ENCODE peak calls at places on chromosome 18, in seven cellular contexts. One of them, this sample, is unnamed.
A peak's percentile ranks its signal among the peaks of the same experiment; 100 is the strongest.

GRCh38 chr18:22422909-22423548 is 5.3 kb upstream of the CTAGE1 start:
- DNase-seq in CD8-positive, alpha-beta T cell: no peak
- DNase-seq in fibroblast of lung: peak; percentile 76
- DNase-seq in keratinocyte: no peak
- DNase-seq in body of pancreas: peak; percentile 93
- DNase-seq in HepG2: no peak
- DNase-seq in right lobe of liver: peak; percentile 88
- DNase-seq in this sample: peak; percentile 51

GRCh38 chr18:57930476-57930875 is 113.5 kb upstream of the NEDD4L start:
- DNase-seq in body of pancreas: no peak
- DNase-seq in HepG2: no peak
- DNase-seq in fibroblast of lung: no peak
- DNase-seq in keratinocyte: no peak
- DNase-seq in CD8-positive, alpha-beta T cell: no peak
- DNase-seq in right lobe of liver: no peak
- DNase-seq in this sample: no peak

GRCh38 chr18:78906066-78906465 is 73.6 kb upstream of the SALL3 start:
- DNase-seq in CD8-positive, alpha-beta T cell: no peak
- DNase-seq in body of pancreas: no peak
- DNase-seq in right lobe of liver: peak; percentile 35
- DNase-seq in HepG2: no peak
- DNase-seq in keratinocyte: no peak
- DNase-seq in fibroblast of lung: no peak
- DNase-seq in this sample: no peak

GRCh38 chr18:37889963-37890362 is 324.4 kb upstream of the CELF4 start:
- DNase-seq in right lobe of liver: no peak
- DNase-seq in body of pancreas: no peak
- DNase-seq in keratinocyte: no peak
- DNase-seq in CD8-positive, alpha-beta T cell: no peak
- DNase-seq in fibroblast of lung: no peak
- DNase-seq in HepG2: no peak
- DNase-seq in this sample: no peak

GRCh38 chr18:34929336-34929780 is 111.9 kb upstream of the MAPRE2 start:
- DNase-seq in right lobe of liver: no peak
- DNase-seq in CD8-positive, alpha-beta T cell: no peak
- DNase-seq in HepG2: peak; percentile 94
- DNase-seq in fibroblast of lung: peak; percentile 85
- DNase-seq in keratinocyte: no peak
- DNase-seq in body of pancreas: no peak
- DNase-seq in this sample: no peak

GRCh38 chr18:25494888-25495287 is 142.9 kb upstream of the ZNF521 start:
- DNase-seq in keratinocyte: no peak
- DNase-seq in body of pancreas: no peak
- DNase-seq in fibroblast of lung: no peak
- DNase-seq in CD8-positive, alpha-beta T cell: no peak
- DNase-seq in HepG2: no peak
- DNase-seq in right lobe of liver: no peak
- DNase-seq in this sample: no peak

GRCh38 chr18:23237524-23238151 is 102.4 kb downstream of the CABLES1 start:
- DNase-seq in fibroblast of lung: peak; percentile 73
- DNase-seq in body of pancreas: no peak
- DNase-seq in keratinocyte: no peak
- DNase-seq in CD8-positive, alpha-beta T cell: peak; percentile 43
- DNase-seq in right lobe of liver: peak; percentile 80
- DNase-seq in HepG2: no peak
- DNase-seq in this sample: peak; percentile 73

GRCh38 chr18:75279381-75279780 is 68.8 kb downstream of the TSHZ1 start:
- DNase-seq in CD8-positive, alpha-beta T cell: no peak
- DNase-seq in HepG2: no peak
- DNase-seq in body of pancreas: no peak
- DNase-seq in keratinocyte: no peak
- DNase-seq in right lobe of liver: no peak
- DNase-seq in fibroblast of lung: no peak
- DNase-seq in this sample: no peak

GRCh38 chr18:7645756-7646155 is 78.6 kb downstream of the PTPRM start:
- DNase-seq in CD8-positive, alpha-beta T cell: no peak
- DNase-seq in right lobe of liver: no peak
- DNase-seq in body of pancreas: peak; percentile 50
- DNase-seq in fibroblast of lung: peak; percentile 16
- DNase-seq in keratinocyte: no peak
- DNase-seq in HepG2: no peak
- DNase-seq in this sample: no peak

GRCh38 chr18:79904357-79905147 is 46.9 kb downstream of the SLC66A2 start:
- DNase-seq in HepG2: no peak
- DNase-seq in CD8-positive, alpha-beta T cell: no peak
- DNase-seq in keratinocyte: peak; percentile 19
- DNase-seq in body of pancreas: no peak
- DNase-seq in right lobe of liver: peak; percentile 53
- DNase-seq in fibroblast of lung: no peak
- DNase-seq in this sample: peak; percentile 47

GRCh38 chr18:36465276-36465675 is 167.8 kb downstream of the FHOD3 start:
- DNase-seq in right lobe of liver: no peak
- DNase-seq in HepG2: no peak
- DNase-seq in fibroblast of lung: no peak
- DNase-seq in keratinocyte: no peak
- DNase-seq in CD8-positive, alpha-beta T cell: no peak
- DNase-seq in body of pancreas: no peak
- DNase-seq in this sample: no peak

GRCh38 chr18:50807199-50807598 is 12.6 kb downstream of the MRO start:
- DNase-seq in CD8-positive, alpha-beta T cell: no peak
- DNase-seq in body of pancreas: no peak
- DNase-seq in keratinocyte: no peak
- DNase-seq in HepG2: no peak
- DNase-seq in fibroblast of lung: no peak
- DNase-seq in right lobe of liver: no peak
- DNase-seq in this sample: no peak

GRCh38 chr18:48958951-48959350 is 8.2 kb upstream of the SMAD7 start:
- DNase-seq in CD8-positive, alpha-beta T cell: no peak
- DNase-seq in body of pancreas: no peak
- DNase-seq in keratinocyte: no peak
- DNase-seq in right lobe of liver: no peak
- DNase-seq in HepG2: no peak
- DNase-seq in fibroblast of lung: no peak
- DNase-seq in this sample: no peak

GRCh38 chr18:79200546-79201268 is 131.5 kb downstream of the ATP9B start:
- DNase-seq in fibroblast of lung: peak; percentile 17
- DNase-seq in HepG2: no peak
- DNase-seq in body of pancreas: peak; percentile 37
- DNase-seq in keratinocyte: no peak
- DNase-seq in right lobe of liver: peak; percentile 68
- DNase-seq in CD8-positive, alpha-beta T cell: peak; percentile 40
- DNase-seq in this sample: peak; percentile 68

GRCh38 chr18:47050468-47050867 is 15.0 kb upstream of the ELOA2 start:
- DNase-seq in HepG2: peak; percentile 40
- DNase-seq in CD8-positive, alpha-beta T cell: no peak
- DNase-seq in body of pancreas: peak; percentile 15
- DNase-seq in fibroblast of lung: peak; percentile 44
- DNase-seq in right lobe of liver: no peak
- DNase-seq in keratinocyte: no peak
- DNase-seq in this sample: no peak

GRCh38 chr18:36511791-36512352 is 214.4 kb downstream of the FHOD3 start:
- DNase-seq in body of pancreas: no peak
- DNase-seq in fibroblast of lung: no peak
- DNase-seq in HepG2: no peak
- DNase-seq in keratinocyte: no peak
- DNase-seq in CD8-positive, alpha-beta T cell: no peak
- DNase-seq in right lobe of liver: no peak
- DNase-seq in this sample: no peak

GRCh38 chr18:74633652-74634352 is 36.1 kb downstream of the ZNF407 start:
- DNase-seq in CD8-positive, alpha-beta T cell: no peak
- DNase-seq in fibroblast of lung: peak; percentile 33
- DNase-seq in right lobe of liver: no peak
- DNase-seq in keratinocyte: no peak
- DNase-seq in body of pancreas: no peak
- DNase-seq in HepG2: no peak
- DNase-seq in this sample: no peak

GRCh38 chr18:666177-666576 is 8.7 kb downstream of the TYMS start:
- DNase-seq in fibroblast of lung: no peak
- DNase-seq in HepG2: no peak
- DNase-seq in keratinocyte: no peak
- DNase-seq in right lobe of liver: no peak
- DNase-seq in body of pancreas: no peak
- DNase-seq in CD8-positive, alpha-beta T cell: no peak
- DNase-seq in this sample: no peak

GRCh38 chr18:59015531-59016152 is 124.0 kb upstream of the SEC11C start:
- DNase-seq in right lobe of liver: no peak
- DNase-seq in keratinocyte: no peak
- DNase-seq in CD8-positive, alpha-beta T cell: no peak
- DNase-seq in body of pancreas: no peak
- DNase-seq in HepG2: no peak
- DNase-seq in fibroblast of lung: no peak
- DNase-seq in this sample: no peak

GRCh38 chr18:45526120-45526841 is 89.0 kb upstream of the SLC14A2 start:
- DNase-seq in keratinocyte: no peak
- DNase-seq in body of pancreas: no peak
- DNase-seq in fibroblast of lung: peak; percentile 71
- DNase-seq in right lobe of liver: no peak
- DNase-seq in CD8-positive, alpha-beta T cell: no peak
- DNase-seq in HepG2: no peak
- DNase-seq in this sample: no peak
- TF ChIP-seq CTCF in keratinocyte: no peak
- TF ChIP-seq CTCF in body of pancreas: no peak
- TF ChIP-seq CTCF in fibroblast of lung: peak; percentile 21
- TF ChIP-seq CTCF in right lobe of liver: no peak
- TF ChIP-seq CTCF in CD8-positive, alpha-beta T cell: no peak
- TF ChIP-seq CTCF in HepG2: no peak
- TF ChIP-seq CTCF in this sample: no peak

GRCh38 chr18:6479699-6480098 is 65.0 kb upstream of the L3MBTL4 start:
- DNase-seq in fibroblast of lung: no peak
- DNase-seq in CD8-positive, alpha-beta T cell: no peak
- DNase-seq in right lobe of liver: no peak
- DNase-seq in body of pancreas: no peak
- DNase-seq in keratinocyte: no peak
- DNase-seq in HepG2: no peak
- DNase-seq in this sample: no peak
- H3K4me1 ChIP-seq in fibroblast of lung: no peaks in the 10 kb centered on the region
- H3K4me1 ChIP-seq in CD8-positive, alpha-beta T cell: no peaks in the 10 kb centered on the region
- H3K4me1 ChIP-seq in right lobe of liver: no peaks in the 10 kb centered on the region
- H3K4me1 ChIP-seq in body of pancreas: peaks cover 7% of the 10 kb centered on the region
- H3K4me1 ChIP-seq in keratinocyte: no peaks in the 10 kb centered on the region
- H3K4me1 ChIP-seq in HepG2: peaks cover 17% of the 10 kb centered on the region
- H3K4me1 ChIP-seq in this sample: no peaks in the 10 kb centered on the region

GRCh38 chr18:3411854-3412268 is 38.1 kb upstream of the TGIF1 start:
- DNase-seq in HepG2: no peak
- DNase-seq in CD8-positive, alpha-beta T cell: no peak
- DNase-seq in body of pancreas: no peak
- DNase-seq in right lobe of liver: no peak
- DNase-seq in fibroblast of lung: peak; percentile 4
- DNase-seq in keratinocyte: no peak
- DNase-seq in this sample: peak; percentile 69
- H3K4me3 ChIP-seq in HepG2: no peak overlapping the region
- H3K4me3 ChIP-seq in CD8-positive, alpha-beta T cell: no peak overlapping the region
- H3K4me3 ChIP-seq in body of pancreas: no peak overlapping the region
- H3K4me3 ChIP-seq in right lobe of liver: no peak overlapping the region
- H3K4me3 ChIP-seq in fibroblast of lung: no peak overlapping the region
- H3K4me3 ChIP-seq in keratinocyte: peak overlapping the region; percentile 60
- H3K4me3 ChIP-seq in this sample: peak overlapping the region; percentile 43

GRCh38 chr18:62576277-62576676 is 53.5 kb downstream of the ZCCHC2 start:
- DNase-seq in keratinocyte: no peak
- DNase-seq in fibroblast of lung: no peak
- DNase-seq in body of pancreas: no peak
- DNase-seq in right lobe of liver: no peak
- DNase-seq in HepG2: no peak
- DNase-seq in CD8-positive, alpha-beta T cell: no peak
- DNase-seq in this sample: no peak

GRCh38 chr18:62576858-62577512 is 54.2 kb downstream of the ZCCHC2 start:
- DNase-seq in keratinocyte: no peak
- DNase-seq in CD8-positive, alpha-beta T cell: no peak
- DNase-seq in fibroblast of lung: no peak
- DNase-seq in right lobe of liver: no peak
- DNase-seq in body of pancreas: no peak
- DNase-seq in HepG2: no peak
- DNase-seq in this sample: no peak

GRCh38 chr18:62577748-62578147 is 54.9 kb downstream of the ZCCHC2 start:
- DNase-seq in CD8-positive, alpha-beta T cell: no peak
- DNase-seq in right lobe of liver: no peak
- DNase-seq in HepG2: no peak
- DNase-seq in fibroblast of lung: no peak
- DNase-seq in body of pancreas: no peak
- DNase-seq in keratinocyte: no peak
- DNase-seq in this sample: no peak

GRCh38 chr18:62572456-62572855 is 49.6 kb downstream of the ZCCHC2 start:
- DNase-seq in HepG2: no peak
- DNase-seq in body of pancreas: no peak
- DNase-seq in fibroblast of lung: no peak
- DNase-seq in right lobe of liver: no peak
- DNase-seq in CD8-positive, alpha-beta T cell: no peak
- DNase-seq in keratinocyte: no peak
- DNase-seq in this sample: no peak

DNA sequence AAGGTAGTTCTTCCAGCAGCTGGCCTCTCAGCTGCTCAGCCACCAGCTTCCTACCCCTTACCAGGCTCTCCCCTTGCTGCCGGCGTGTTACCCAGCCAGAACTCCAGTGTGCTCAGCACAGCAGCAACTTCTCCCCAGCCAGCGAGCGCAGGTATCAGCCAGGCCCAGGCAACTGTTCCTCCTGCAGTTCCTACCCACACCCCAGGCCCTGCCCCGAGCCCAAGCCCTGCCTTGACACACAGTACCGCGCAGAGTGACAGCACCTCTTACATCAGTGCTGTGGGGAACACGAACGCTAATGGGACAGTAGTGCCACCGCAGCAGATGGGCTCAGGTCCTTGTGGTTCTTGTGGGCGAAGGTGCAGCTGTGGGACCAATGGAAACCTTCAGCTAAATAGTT is 52.0 kb downstream of the ZCCHC2 start:
- DNase-seq in CD8-positive, alpha-beta T cell: no peak
- DNase-seq in right lobe of liver: no peak
- DNase-seq in HepG2: no peak
- DNase-seq in body of pancreas: no peak
- DNase-seq in fibroblast of lung: no peak
- DNase-seq in keratinocyte: no peak
- DNase-seq in this sample: no peak
- TF ChIP-seq CTCF in CD8-positive, alpha-beta T cell: no peak
- TF ChIP-seq CTCF in right lobe of liver: no peak
- TF ChIP-seq CTCF in HepG2: no peak
- TF ChIP-seq CTCF in body of pancreas: no peak
- TF ChIP-seq CTCF in fibroblast of lung: no peak
- TF ChIP-seq CTCF in keratinocyte: no peak
- TF ChIP-seq CTCF in this sample: no peak

DNA sequence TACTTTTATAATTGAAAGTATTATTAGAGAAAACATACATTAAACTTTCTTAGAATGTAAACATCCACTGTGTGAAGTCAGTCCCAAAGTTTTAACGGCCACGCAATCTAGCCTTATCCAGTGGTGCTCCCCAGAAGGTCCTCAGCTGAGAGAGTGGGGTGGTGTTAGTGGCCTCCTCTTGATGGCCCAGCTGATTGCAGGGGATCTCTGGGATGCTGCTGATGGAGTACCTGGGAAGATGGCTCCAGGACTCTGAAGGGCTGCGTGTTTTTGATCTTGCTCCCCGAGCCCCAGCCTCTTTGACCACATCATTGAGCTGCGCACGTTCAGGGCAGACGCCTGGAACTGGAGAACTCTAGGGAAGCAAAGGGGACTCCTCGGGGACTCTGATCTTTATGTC is 181.4 kb downstream of the FAM210A start:
- DNase-seq in right lobe of liver: no peak
- DNase-seq in HepG2: no peak
- DNase-seq in body of pancreas: no peak
- DNase-seq in keratinocyte: no peak
- DNase-seq in fibroblast of lung: no peak
- DNase-seq in CD8-positive, alpha-beta T cell: no peak
- DNase-seq in this sample: no peak
- H3K4me1 ChIP-seq in right lobe of liver: no peaks in the 10 kb centered on the region
- H3K4me1 ChIP-seq in HepG2: peaks cover 64% of the 10 kb centered on the region
- H3K4me1 ChIP-seq in body of pancreas: peaks cover 26% of the 10 kb centered on the region
- H3K4me1 ChIP-seq in keratinocyte: no peaks in the 10 kb centered on the region
- H3K4me1 ChIP-seq in fibroblast of lung: no peaks in the 10 kb centered on the region
- H3K4me1 ChIP-seq in CD8-positive, alpha-beta T cell: peaks cover 25% of the 10 kb centered on the region
- H3K4me1 ChIP-seq in this sample: peaks cover 15% of the 10 kb centered on the region